ENCODE peak calls at places on chromosomes 4 and X, in four cellular contexts. I, P, B and V are unnamed samples.

GRCh38 chr4:52103314-52103713 is 52.2 kb downstream of the SPATA18 start:
- DNase-seq in I (peak), P (no peak), B (no peak), V (no peak)

GRCh38 chr4:17058506-17058905 is 160.1 kb upstream of the LDB2 start:
- DNase-seq in I (no peak), B (no peak), P (no peak), V (no peak)

GRCh38 chr4:336099-336892 is 1.3 kb upstream of the ZNF141 start:
- DNase-seq in I (no peak), P (no peak), B (peak), V (no peak)

GRCh38 chrX:24301060-24301459 is 12.8 kb downstream of the SUPT20HL2 start:
- DNase-seq in I (no peak), P (no peak), B (no peak), V (no peak)

GRCh38 chrX:1487401-1487800 is 34.7 kb upstream of the ASMTL start:
- DNase-seq in I (no peak), B (no peak), P (no peak), V (no peak)

GRCh38 chrX:30657542-30658238 is 4.5 kb downstream of the GK start:
- DNase-seq in I (no peak), B (no peak), P (no peak), V (no peak)

GRCh38 chr4:144627663-144628076 is 18.3 kb upstream of the HHIP start:
- DNase-seq in I (peak), B (no peak), P (no peak), V (no peak)

GRCh38 chr4:65437102-65437501 is 233.2 kb downstream of the EPHA5 start:
- DNase-seq in B (no peak), I (no peak), P (no peak), V (no peak)

GRCh38 chrX:118571829-118572228 is 76.2 kb downstream of the DOCK11 start:
- DNase-seq in I (peak), P (peak), B (no peak), V (no peak)

GRCh38 chr4:35760706-35761278 is 483.5 kb downstream of the ARAP2 start:
- DNase-seq in I (no peak), P (peak), B (no peak), V (no peak)

GRCh38 chr4:113635739-113636437 is 125.7 kb downstream of the CAMK2D start:
- DNase-seq in P (no peak), B (no peak), I (no peak), V (no peak)

GRCh38 chr4:3526456-3526855 is 5.8 kb downstream of the LRPAP1 start:
- DNase-seq in B (no peak), P (no peak), I (no peak), V (no peak)

GRCh38 chr4:15161439-15161838 is 159.2 kb downstream of the CPEB2 start:
- DNase-seq in B (no peak), I (no peak), P (no peak), V (no peak)

GRCh38 chr4:47528651-47529050 is 43.6 kb downstream of the ATP10D start:
- DNase-seq in P (no peak), B (no peak), I (no peak), V (no peak)

GRCh38 chrX:40945366-40945713 is 139.9 kb upstream of the USP9X start:
- DNase-seq in I (peak), B (no peak), P (no peak), V (peak)

DNA sequence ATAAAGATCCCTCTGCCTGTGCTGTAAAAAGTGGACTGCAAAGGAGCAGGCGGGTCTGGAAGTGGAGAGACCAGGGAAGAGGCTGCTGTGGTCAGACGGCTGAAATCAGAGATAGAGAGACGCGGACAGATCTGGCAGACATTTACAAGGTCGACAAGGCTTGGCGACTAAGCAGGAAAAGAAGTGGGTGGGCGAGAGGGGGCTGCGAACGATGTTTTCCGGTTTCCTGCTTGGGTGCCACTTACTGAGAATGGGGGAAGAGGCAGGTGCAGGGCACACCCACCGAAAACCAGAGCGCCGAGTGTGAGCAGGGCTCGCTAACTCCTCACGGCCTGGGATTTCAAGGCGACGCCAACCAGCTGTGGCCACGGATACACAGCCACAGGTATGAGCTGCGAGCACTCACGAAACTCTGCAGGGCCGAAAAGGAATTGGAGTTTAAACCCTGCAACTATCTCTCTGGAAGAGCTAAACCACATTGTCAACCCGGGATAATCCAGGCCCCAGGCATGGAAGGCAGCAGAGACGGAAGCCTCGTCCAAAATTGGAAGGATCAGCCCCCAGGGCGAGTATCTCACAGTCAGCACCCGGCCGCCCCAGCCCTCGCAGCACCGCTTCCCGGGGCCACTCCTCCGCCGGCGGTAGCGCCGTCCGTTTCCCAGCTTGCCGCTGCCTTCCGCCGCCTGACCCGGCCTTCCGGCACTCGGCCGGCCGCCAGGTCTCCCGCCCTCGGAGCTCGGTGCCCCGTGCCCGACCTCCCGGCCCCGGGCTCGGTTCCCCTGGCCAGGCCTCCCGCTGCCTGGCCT is 824 bp downstream of the CASP3 start:
- DNase-seq in B (peak), I (peak), P (peak), V (peak)
- TF ChIP-seq PHF8 in B (no peak), I (no peak), P (peak), V (peak)

DNA sequence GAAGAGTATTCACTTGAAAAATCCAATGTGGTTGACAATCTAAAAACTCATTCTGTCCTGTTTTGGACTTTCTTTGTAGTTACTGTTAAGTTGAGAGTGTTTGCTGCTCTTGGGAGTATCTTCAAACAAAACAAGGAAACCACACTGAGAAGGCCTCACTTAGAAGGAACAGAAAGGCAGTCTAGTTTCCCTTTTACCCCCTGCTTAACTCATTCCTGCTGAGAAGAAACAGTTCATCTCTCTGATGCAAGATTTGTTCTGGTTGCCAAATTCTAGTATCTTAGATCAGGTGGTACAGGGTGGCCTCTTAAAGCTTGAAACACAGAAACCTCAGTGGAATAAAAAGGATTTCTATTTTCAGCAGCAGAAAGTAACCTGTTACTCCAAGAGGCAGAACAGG is 41.4 kb downstream of the GUCY2F start:
- DNase-seq in I (no peak), B (no peak), P (no peak), V (no peak)
- TF ChIP-seq PHF8 in I (no peak), B (no peak), P (no peak), V (no peak)

GRCh38 chrX:19899234-19899788 is 11.9 kb upstream of the SH3KBP1 start:
- DNase-seq in B (no peak), I (no peak), P (no peak), V (no peak)

GRCh38 chrX:19902110-19902509 is 14.7 kb upstream of the SH3KBP1 start:
- DNase-seq in I (no peak), P (no peak), B (no peak), V (no peak)

GRCh38 chrX:19893722-19894121 is 6.3 kb upstream of the SH3KBP1 start:
- DNase-seq in P (peak), I (peak), B (no peak), V (no peak)

DNA sequence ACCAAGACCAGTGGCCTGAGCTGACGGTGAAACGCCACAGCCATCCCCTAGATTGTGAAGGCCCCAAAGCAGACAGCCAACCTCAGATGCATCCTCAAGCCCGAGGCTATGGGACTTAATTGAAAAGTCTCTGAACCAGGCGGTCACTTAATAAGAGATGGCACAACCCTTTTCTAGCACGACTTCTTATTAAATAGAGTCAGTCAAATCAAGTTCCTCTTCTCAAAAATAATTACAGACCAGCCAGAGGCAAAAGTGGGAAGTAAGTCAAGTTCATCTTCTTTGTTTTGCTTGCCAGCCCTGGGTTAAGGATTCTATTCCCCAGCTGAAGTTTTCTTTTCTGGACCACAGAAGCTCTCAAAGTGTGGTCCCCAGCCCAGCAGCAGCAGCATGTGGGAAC is 9.7 kb upstream of the SH3KBP1 start:
- DNase-seq in P (no peak), I (no peak), B (no peak), V (no peak)
- TF ChIP-seq PHF8 in P (no peak), I (no peak), B (no peak), V (no peak)

GRCh38 chrX:70979136-70979762 is 48.4 kb upstream of the SLC7A3 start:
- DNase-seq in I (peak), P (peak), B (peak), V (peak)
- TF ChIP-seq PHF8 in I (no peak), P (no peak), B (no peak), V (no peak)

GRCh38 chr4:2057382-2058065 is 1.6 kb upstream of the NAT8L start:
- DNase-seq in I (no peak), P (no peak), B (peak), V (no peak)

GRCh38 chr4:2060578-2061207 is 1.6 kb downstream of the NAT8L start:
- DNase-seq in I (no peak), B (no peak), P (no peak), V (no peak)

GRCh38 chr4:2058264-2059033 is 678 bp upstream of the NAT8L start:
- DNase-seq in P (no peak), B (no peak), I (no peak), V (peak)

GRCh38 chr4:2059726-2060577 is 825 bp downstream of the NAT8L start:
- DNase-seq in B (no peak), P (no peak), I (no peak), V (peak)

GRCh38 chr4:2059034-2059725 is at the start of gene NAT8L:
- DNase-seq in B (no peak), I (peak), P (no peak), V (peak)
- TF ChIP-seq PHF8 in B (no peak), I (no peak), P (no peak), V (peak)

DNA sequence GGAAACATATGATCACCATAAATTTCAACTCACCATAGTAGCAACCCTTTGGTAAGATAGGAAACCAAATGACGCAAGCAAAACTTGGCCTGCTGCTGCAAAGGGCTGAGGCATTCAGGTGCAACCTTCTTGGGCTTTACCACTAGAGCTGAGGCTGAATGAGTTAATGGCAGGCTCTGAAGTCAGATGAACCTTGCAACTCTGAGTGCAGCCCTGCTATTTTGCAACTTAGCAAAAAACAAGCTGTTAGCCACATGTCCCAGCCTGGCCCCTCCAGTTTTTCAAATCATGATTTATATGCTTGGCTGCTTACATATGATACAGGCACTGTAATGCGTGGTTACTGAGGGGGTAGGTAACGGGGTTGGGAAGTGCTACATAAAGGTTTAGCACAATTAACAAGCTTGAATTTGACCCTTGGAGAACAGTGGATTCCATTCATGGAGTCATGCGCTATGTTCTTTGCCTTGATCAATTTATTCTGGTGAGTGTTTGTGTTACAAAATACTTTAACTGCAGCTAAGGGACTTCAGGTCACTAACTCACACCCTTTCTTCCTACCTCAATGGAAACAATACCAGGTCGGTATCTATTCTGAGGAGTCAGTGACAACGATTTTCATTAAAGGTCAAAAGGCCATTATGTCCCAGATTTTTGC is 80.5 kb upstream of the PPARGC1A start:
- DNase-seq in B (no peak), P (no peak), I (no peak), V (no peak)
- TF ChIP-seq PHF8 in B (no peak), P (no peak), I (no peak), V (no peak)

DNA sequence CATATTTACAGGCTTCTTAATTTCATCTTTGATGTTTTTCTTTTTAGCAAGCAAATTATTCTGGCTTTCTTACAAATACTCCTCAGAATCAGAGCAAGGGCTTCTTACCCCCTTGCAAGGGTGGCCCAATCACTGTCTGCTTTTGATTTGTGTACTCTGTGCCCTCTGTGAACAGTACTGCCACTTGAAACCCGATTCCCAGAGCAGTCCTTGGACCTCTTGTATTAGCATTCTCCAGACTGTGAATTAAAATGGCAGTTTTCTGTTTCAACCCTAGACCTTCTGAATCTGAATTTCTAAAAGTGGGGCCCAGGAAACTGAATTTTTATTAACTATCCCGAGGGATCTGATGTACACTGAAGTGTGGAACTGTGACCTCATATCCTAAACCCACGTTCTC is 14.8 kb upstream of the FAM9C start:
- DNase-seq in I (no peak), B (no peak), P (no peak), V (no peak)
- TF ChIP-seq PHF8 in I (no peak), B (no peak), P (no peak), V (no peak)

DNA sequence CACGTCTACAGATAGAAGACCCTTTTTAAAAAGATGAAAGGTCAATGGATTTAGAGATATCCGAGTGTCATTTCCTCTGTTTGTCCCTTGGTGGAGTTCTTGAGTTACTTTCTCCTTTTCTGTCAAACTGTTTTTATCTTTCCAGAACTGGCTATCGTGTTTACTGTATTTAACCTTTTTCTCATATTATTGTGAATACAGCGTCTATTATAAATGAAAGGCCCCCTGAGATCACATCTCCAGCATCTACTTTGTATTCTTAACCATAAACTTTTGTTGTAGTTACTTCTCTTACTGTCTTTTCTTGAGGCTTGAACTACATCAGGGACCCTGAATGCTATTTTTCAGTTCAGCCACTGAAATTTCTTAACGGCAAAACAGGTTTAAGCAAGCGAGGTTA is 4.0 kb upstream of the PCDH7 start:
- DNase-seq in B (no peak), P (peak), I (peak), V (no peak)
- TF ChIP-seq PHF8 in B (no peak), P (no peak), I (no peak), V (no peak)

GRCh38 chrX:63350551-63350950 is 581 bp downstream of the SPIN4 start:
- DNase-seq in P (peak), I (peak), B (no peak), V (peak)
- TF ChIP-seq PHF8 in P (no peak), I (no peak), B (no peak), V (no peak)

GRCh38 chr4:2290488-2290887 is 28.6 kb upstream of the MXD4 start:
- DNase-seq in B (no peak), P (no peak), I (no peak), V (no peak)

GRCh38 chr4:2289955-2290333 is 28.0 kb upstream of the MXD4 start:
- DNase-seq in B (no peak), P (no peak), I (no peak), V (no peak)

GRCh38 chr4:2291705-2292651 is 30.1 kb upstream of the MXD4 start:
- DNase-seq in I (no peak), P (no peak), B (peak), V (no peak)

GRCh38 chr4:2292679-2293108 is 30.8 kb upstream of the MXD4 start:
- DNase-seq in I (no peak), P (no peak), B (no peak), V (no peak)

GRCh38 chr4:2290974-2291704 is 29.2 kb upstream of the MXD4 start:
- DNase-seq in P (no peak), I (no peak), B (peak), V (no peak)
- TF ChIP-seq PHF8 in P (no peak), I (no peak), B (no peak), V (no peak)